ENCODE peak calls at places on chromosome 6, in eight cellular contexts. One of them, this sample, is unnamed.

GRCh38 chr6:32610897-32611296 is 21.2 kb upstream of the HLA-DRB1 start:
- DNase-seq in choroid plexus epithelial cell: no peak
- DNase-seq in EH: no peak
- DNase-seq in heart right ventricle: no peak
- DNase-seq in fibroblast of pulmonary artery: no peak
- DNase-seq in mesothelial cell of epicardium: no peak
- DNase-seq in iris pigment epithelial cell: no peak
- DNase-seq in suprapubic skin: no peak
- DNase-seq in this sample: no peak

GRCh38 chr6:49321673-49322072 is 141.4 kb downstream of the MMUT start:
- DNase-seq in choroid plexus epithelial cell: no peak
- DNase-seq in EH: no peak
- DNase-seq in heart right ventricle: no peak
- DNase-seq in fibroblast of pulmonary artery: no peak
- DNase-seq in mesothelial cell of epicardium: no peak
- DNase-seq in iris pigment epithelial cell: no peak
- DNase-seq in suprapubic skin: no peak
- DNase-seq in this sample: no peak

GRCh38 chr6:147651249-147652063 is 143.0 kb downstream of the SAMD5 start:
- DNase-seq in choroid plexus epithelial cell: peak; percentile 58
- DNase-seq in EH: peak; percentile 74
- DNase-seq in heart right ventricle: peak; percentile 28
- DNase-seq in fibroblast of pulmonary artery: peak; percentile 29
- DNase-seq in mesothelial cell of epicardium: no peak
- DNase-seq in iris pigment epithelial cell: peak; percentile 71
- DNase-seq in suprapubic skin: no peak
- DNase-seq in this sample: no peak

GRCh38 chr6:154429711-154430110 is 73.1 kb upstream of the IPCEF1 start:
- DNase-seq in choroid plexus epithelial cell: no peak
- DNase-seq in EH: no peak
- DNase-seq in heart right ventricle: no peak
- DNase-seq in fibroblast of pulmonary artery: no peak
- DNase-seq in mesothelial cell of epicardium: no peak
- DNase-seq in iris pigment epithelial cell: no peak
- DNase-seq in suprapubic skin: no peak
- DNase-seq in this sample: no peak

GRCh38 chr6:137497722-137498463 is 3.7 kb upstream of the OLIG3 start:
- DNase-seq in choroid plexus epithelial cell: no peak
- DNase-seq in EH: no peak
- DNase-seq in heart right ventricle: no peak
- DNase-seq in fibroblast of pulmonary artery: no peak
- DNase-seq in mesothelial cell of epicardium: no peak
- DNase-seq in iris pigment epithelial cell: no peak
- DNase-seq in suprapubic skin: no peak
- DNase-seq in this sample: no peak

GRCh38 chr6:85347787-85348186 is 102.1 kb upstream of the NT5E start:
- DNase-seq in choroid plexus epithelial cell: no peak
- DNase-seq in EH: no peak
- DNase-seq in heart right ventricle: no peak
- DNase-seq in fibroblast of pulmonary artery: no peak
- DNase-seq in mesothelial cell of epicardium: no peak
- DNase-seq in iris pigment epithelial cell: no peak
- DNase-seq in suprapubic skin: no peak
- DNase-seq in this sample: no peak

GRCh38 chr6:93242049-93242448 is 177.3 kb downstream of the EPHA7 start:
- DNase-seq in choroid plexus epithelial cell: no peak
- DNase-seq in EH: no peak
- DNase-seq in heart right ventricle: no peak
- DNase-seq in fibroblast of pulmonary artery: no peak
- DNase-seq in mesothelial cell of epicardium: no peak
- DNase-seq in iris pigment epithelial cell: no peak
- DNase-seq in suprapubic skin: no peak
- DNase-seq in this sample: no peak

GRCh38 chr6:73134588-73134987 is 90.7 kb downstream of the KHDC1L start:
- DNase-seq in choroid plexus epithelial cell: peak; percentile 58
- DNase-seq in EH: peak; percentile 38
- DNase-seq in heart right ventricle: no peak
- DNase-seq in fibroblast of pulmonary artery: peak; percentile 18
- DNase-seq in mesothelial cell of epicardium: no peak
- DNase-seq in iris pigment epithelial cell: peak; percentile 20
- DNase-seq in suprapubic skin: no peak
- DNase-seq in this sample: peak; percentile 79

GRCh38 chr6:36377594-36377993 is 9.9 kb downstream of the ETV7 start:
- DNase-seq in choroid plexus epithelial cell: no peak
- DNase-seq in EH: no peak
- DNase-seq in heart right ventricle: no peak
- DNase-seq in fibroblast of pulmonary artery: no peak
- DNase-seq in mesothelial cell of epicardium: no peak
- DNase-seq in iris pigment epithelial cell: no peak
- DNase-seq in suprapubic skin: no peak
- DNase-seq in this sample: no peak

GRCh38 chr6:4379958-4380357 is 244.6 kb upstream of the ECI2 start:
- DNase-seq in choroid plexus epithelial cell: no peak
- DNase-seq in EH: no peak
- DNase-seq in heart right ventricle: no peak
- DNase-seq in fibroblast of pulmonary artery: no peak
- DNase-seq in mesothelial cell of epicardium: no peak
- DNase-seq in iris pigment epithelial cell: no peak
- DNase-seq in suprapubic skin: no peak
- DNase-seq in this sample: no peak

GRCh38 chr6:135728589-135728988 is 122.9 kb upstream of the PDE7B start:
- DNase-seq in choroid plexus epithelial cell: no peak
- DNase-seq in EH: peak; percentile 39
- DNase-seq in heart right ventricle: no peak
- DNase-seq in fibroblast of pulmonary artery: no peak
- DNase-seq in mesothelial cell of epicardium: no peak
- DNase-seq in iris pigment epithelial cell: no peak
- DNase-seq in suprapubic skin: no peak
- DNase-seq in this sample: no peak

GRCh38 chr6:108574457-108575149 is 13.9 kb downstream of the FOXO3 start:
- DNase-seq in choroid plexus epithelial cell: no peak
- DNase-seq in EH: no peak
- DNase-seq in heart right ventricle: no peak
- DNase-seq in fibroblast of pulmonary artery: no peak
- DNase-seq in mesothelial cell of epicardium: no peak
- DNase-seq in iris pigment epithelial cell: no peak
- DNase-seq in suprapubic skin: no peak
- DNase-seq in this sample: no peak

GRCh38 chr6:154450498-154450897 is 60.0 kb downstream of the CNKSR3 start:
- DNase-seq in choroid plexus epithelial cell: no peak
- DNase-seq in EH: no peak
- DNase-seq in heart right ventricle: no peak
- DNase-seq in fibroblast of pulmonary artery: no peak
- DNase-seq in mesothelial cell of epicardium: no peak
- DNase-seq in iris pigment epithelial cell: no peak
- DNase-seq in suprapubic skin: no peak
- DNase-seq in this sample: no peak

GRCh38 chr6:16139541-16139940 is 10.7 kb downstream of the MYLIP start:
- DNase-seq in choroid plexus epithelial cell: no peak
- DNase-seq in EH: peak; percentile 19
- DNase-seq in heart right ventricle: no peak
- DNase-seq in fibroblast of pulmonary artery: no peak
- DNase-seq in mesothelial cell of epicardium: no peak
- DNase-seq in iris pigment epithelial cell: no peak
- DNase-seq in suprapubic skin: no peak
- DNase-seq in this sample: no peak

GRCh38 chr6:47371139-47371874 is 61.6 kb upstream of the TNFRSF21 start:
- DNase-seq in choroid plexus epithelial cell: no peak
- DNase-seq in EH: no peak
- DNase-seq in heart right ventricle: no peak
- DNase-seq in fibroblast of pulmonary artery: peak; percentile 10
- DNase-seq in mesothelial cell of epicardium: no peak
- DNase-seq in iris pigment epithelial cell: no peak
- DNase-seq in suprapubic skin: no peak
- DNase-seq in this sample: no peak

GRCh38 chr6:71444222-71444621 is 155.6 kb downstream of the OGFRL1 start:
- DNase-seq in choroid plexus epithelial cell: peak; percentile 51
- DNase-seq in EH: peak; percentile 19
- DNase-seq in heart right ventricle: no peak
- DNase-seq in fibroblast of pulmonary artery: no peak
- DNase-seq in mesothelial cell of epicardium: no peak
- DNase-seq in iris pigment epithelial cell: peak; percentile 8
- DNase-seq in suprapubic skin: no peak
- DNase-seq in this sample: no peak

GRCh38 chr6:100664274-100665040 is 199.7 kb upstream of the SIM1 start:
- DNase-seq in choroid plexus epithelial cell: peak; percentile 69
- DNase-seq in EH: peak; percentile 53
- DNase-seq in heart right ventricle: no peak
- DNase-seq in fibroblast of pulmonary artery: peak; percentile 62
- DNase-seq in mesothelial cell of epicardium: no peak
- DNase-seq in iris pigment epithelial cell: peak; percentile 54
- DNase-seq in suprapubic skin: no peak
- DNase-seq in this sample: no peak

GRCh38 chr6:38058022-38058421 is 238.5 kb downstream of the ZFAND3 start:
- DNase-seq in choroid plexus epithelial cell: peak; percentile 68
- DNase-seq in EH: peak; percentile 56
- DNase-seq in heart right ventricle: no peak
- DNase-seq in fibroblast of pulmonary artery: peak; percentile 11
- DNase-seq in mesothelial cell of epicardium: no peak
- DNase-seq in iris pigment epithelial cell: peak; percentile 83
- DNase-seq in suprapubic skin: no peak
- DNase-seq in this sample: no peak

GRCh38 chr6:26351544-26351953 is 13.4 kb upstream of the BTN3A2 start:
- DNase-seq in choroid plexus epithelial cell: peak; percentile 93
- DNase-seq in EH: peak; percentile 99
- DNase-seq in heart right ventricle: no peak
- DNase-seq in fibroblast of pulmonary artery: peak; percentile 94
- DNase-seq in mesothelial cell of epicardium: no peak
- DNase-seq in iris pigment epithelial cell: peak; percentile 100
- DNase-seq in suprapubic skin: no peak
- DNase-seq in this sample: no peak

GRCh38 chr6:16523550-16524379 is 237.5 kb downstream of the ATXN1 start:
- DNase-seq in choroid plexus epithelial cell: peak; percentile 95
- DNase-seq in EH: peak; percentile 99
- DNase-seq in heart right ventricle: no peak
- DNase-seq in fibroblast of pulmonary artery: peak; percentile 96
- DNase-seq in mesothelial cell of epicardium: no peak
- DNase-seq in iris pigment epithelial cell: peak; percentile 97
- DNase-seq in suprapubic skin: no peak
- DNase-seq in this sample: no peak

GRCh38 chr6:36276581-36277536 is 7.0 kb downstream of the PNPLA1 start:
- DNase-seq in choroid plexus epithelial cell: no peak
- DNase-seq in EH: no peak
- DNase-seq in heart right ventricle: no peak
- DNase-seq in fibroblast of pulmonary artery: no peak
- DNase-seq in mesothelial cell of epicardium: no peak
- DNase-seq in iris pigment epithelial cell: no peak
- DNase-seq in suprapubic skin: no peak
- DNase-seq in this sample: no peak

GRCh38 chr6:99822741-99823512 is 171.1 kb downstream of the MCHR2 start:
- DNase-seq in choroid plexus epithelial cell: peak; percentile 74
- DNase-seq in EH: peak; percentile 72
- DNase-seq in heart right ventricle: no peak
- DNase-seq in fibroblast of pulmonary artery: peak; percentile 49
- DNase-seq in mesothelial cell of epicardium: no peak
- DNase-seq in iris pigment epithelial cell: peak; percentile 74
- DNase-seq in suprapubic skin: no peak
- DNase-seq in this sample: peak; percentile 74

GRCh38 chr6:5457983-5458683 is 196.8 kb downstream of the FARS2 start:
- DNase-seq in choroid plexus epithelial cell: no peak
- DNase-seq in EH: peak; percentile 21
- DNase-seq in heart right ventricle: no peak
- DNase-seq in fibroblast of pulmonary artery: no peak
- DNase-seq in mesothelial cell of epicardium: no peak
- DNase-seq in iris pigment epithelial cell: no peak
- DNase-seq in suprapubic skin: peak; percentile 82
- DNase-seq in this sample: no peak

GRCh38 chr6:13760948-13761347 is 49.3 kb upstream of the RANBP9 start:
- DNase-seq in choroid plexus epithelial cell: no peak
- DNase-seq in EH: peak; percentile 67
- DNase-seq in heart right ventricle: no peak
- DNase-seq in fibroblast of pulmonary artery: peak; percentile 89
- DNase-seq in mesothelial cell of epicardium: no peak
- DNase-seq in iris pigment epithelial cell: peak; percentile 24
- DNase-seq in suprapubic skin: no peak
- DNase-seq in this sample: peak; percentile 17

GRCh38 chr6:6661684-6662083 is 73.2 kb downstream of the LY86 start:
- DNase-seq in choroid plexus epithelial cell: peak; percentile 54
- DNase-seq in EH: peak; percentile 27
- DNase-seq in heart right ventricle: no peak
- DNase-seq in fibroblast of pulmonary artery: peak; percentile 93
- DNase-seq in mesothelial cell of epicardium: no peak
- DNase-seq in iris pigment epithelial cell: peak; percentile 42
- DNase-seq in suprapubic skin: no peak
- DNase-seq in this sample: peak; percentile 28

GRCh38 chr6:72959821-72960220 is 265.5 kb downstream of the KHDC1L start:
- DNase-seq in choroid plexus epithelial cell: peak; percentile 53
- DNase-seq in EH: peak; percentile 22
- DNase-seq in heart right ventricle: no peak
- DNase-seq in fibroblast of pulmonary artery: peak; percentile 78
- DNase-seq in mesothelial cell of epicardium: no peak
- DNase-seq in iris pigment epithelial cell: peak; percentile 56
- DNase-seq in suprapubic skin: no peak
- DNase-seq in this sample: no peak

GRCh38 chr6:158290659-158291058 is 21.6 kb upstream of the TULP4 start:
- DNase-seq in choroid plexus epithelial cell: no peak
- DNase-seq in EH: no peak
- DNase-seq in heart right ventricle: no peak
- DNase-seq in fibroblast of pulmonary artery: no peak
- DNase-seq in mesothelial cell of epicardium: no peak
- DNase-seq in iris pigment epithelial cell: no peak
- DNase-seq in suprapubic skin: no peak
- DNase-seq in this sample: no peak

GRCh38 chr6:147660334-147661311 is 152.1 kb downstream of the SAMD5 start:
- DNase-seq in choroid plexus epithelial cell: no peak
- DNase-seq in EH: no peak
- DNase-seq in heart right ventricle: no peak
- DNase-seq in fibroblast of pulmonary artery: no peak
- DNase-seq in mesothelial cell of epicardium: no peak
- DNase-seq in iris pigment epithelial cell: no peak
- DNase-seq in suprapubic skin: no peak
- DNase-seq in this sample: no peak

GRCh38 chr6:170263410-170263809 is 27.5 kb downstream of the DLL1 start:
- DNase-seq in choroid plexus epithelial cell: no peak
- DNase-seq in EH: no peak
- DNase-seq in heart right ventricle: no peak
- DNase-seq in fibroblast of pulmonary artery: no peak
- DNase-seq in mesothelial cell of epicardium: no peak
- DNase-seq in iris pigment epithelial cell: no peak
- DNase-seq in suprapubic skin: no peak
- DNase-seq in this sample: no peak

GRCh38 chr6:131366223-131366622 is 206.8 kb upstream of the ARG1 start:
- DNase-seq in choroid plexus epithelial cell: no peak
- DNase-seq in EH: no peak
- DNase-seq in heart right ventricle: no peak
- DNase-seq in fibroblast of pulmonary artery: no peak
- DNase-seq in mesothelial cell of epicardium: no peak
- DNase-seq in iris pigment epithelial cell: no peak
- DNase-seq in suprapubic skin: no peak
- DNase-seq in this sample: no peak

GRCh38 chr6:106727480-106728153 is 98.2 kb downstream of the QRSL1 start:
- DNase-seq in choroid plexus epithelial cell: peak; percentile 2
- DNase-seq in EH: no peak
- DNase-seq in heart right ventricle: no peak
- DNase-seq in fibroblast of pulmonary artery: no peak
- DNase-seq in mesothelial cell of epicardium: no peak
- DNase-seq in iris pigment epithelial cell: no peak
- DNase-seq in suprapubic skin: no peak
- DNase-seq in this sample: no peak

GRCh38 chr6:26249959-26250805 is 114.8 kb upstream of the BTN3A2 start:
- DNase-seq in choroid plexus epithelial cell: peak; percentile 83
- DNase-seq in EH: peak; percentile 79
- DNase-seq in heart right ventricle: peak; percentile 39
- DNase-seq in fibroblast of pulmonary artery: peak; percentile 76
- DNase-seq in mesothelial cell of epicardium: peak; percentile 43
- DNase-seq in iris pigment epithelial cell: peak; percentile 85
- DNase-seq in suprapubic skin: peak; percentile 72
- DNase-seq in this sample: no peak

GRCh38 chr6:108948252-108948651 is 100.0 kb downstream of the ARMC2 start:
- DNase-seq in choroid plexus epithelial cell: no peak
- DNase-seq in EH: no peak
- DNase-seq in heart right ventricle: no peak
- DNase-seq in fibroblast of pulmonary artery: no peak
- DNase-seq in mesothelial cell of epicardium: no peak
- DNase-seq in iris pigment epithelial cell: peak; percentile 47
- DNase-seq in suprapubic skin: no peak
- DNase-seq in this sample: no peak

GRCh38 chr6:108914235-108915022 is 66.2 kb downstream of the ARMC2 start:
- DNase-seq in choroid plexus epithelial cell: peak; percentile 29
- DNase-seq in EH: peak; percentile 6
- DNase-seq in heart right ventricle: no peak
- DNase-seq in fibroblast of pulmonary artery: no peak
- DNase-seq in mesothelial cell of epicardium: no peak
- DNase-seq in iris pigment epithelial cell: no peak
- DNase-seq in suprapubic skin: no peak
- DNase-seq in this sample: peak; percentile 67